ENCODE peak calls at places on chromosomes 5 and 9, in eight cellular contexts. S is ovary, A is caudate nucleus, G is sciatic nerve, B is NCI-H460, U is astrocyte, K is mesothelial cell of epicardium, R is EH. N is an unnamed sample.

GRCh38 chr5:41763096-41763495 is 107.1 kb downstream of the OXCT1 start:
- DNase-seq in U (peak), R (peak), S (no peak), G (no peak), A (no peak), B (no peak), K (no peak), N (no peak)

GRCh38 chr5:75051217-75051751 is 1.1 kb downstream of the GCNT4 start:
- DNase-seq in K (no peak), G (no peak), S (no peak), A (no peak), U (no peak), R (no peak), B (no peak), N (no peak)

GRCh38 chr9:13778486-13779110 is 499.1 kb upstream of the MPDZ start:
- DNase-seq in A (no peak), K (no peak), R (no peak), S (no peak), G (no peak), U (peak), B (no peak), N (no peak)

GRCh38 chr5:176389114-176389768 is 690 bp downstream of the HIGD2A start:
- DNase-seq in K (no peak), S (no peak), R (no peak), A (no peak), U (no peak), G (no peak), B (no peak), N (no peak)

GRCh38 chr5:171309526-171310333 is 682 bp downstream of the TLX3 start:
- DNase-seq in B (no peak), U (no peak), S (no peak), R (no peak), G (no peak), K (no peak), A (no peak), N (peak)

GRCh38 chr9:29078063-29078660 is 1504.9 kb upstream of the C9orf72 start:
- DNase-seq in B (no peak), G (no peak), S (no peak), A (no peak), R (no peak), K (no peak), U (peak), N (no peak)

GRCh38 chr9:93452710-93453046 is 703 bp downstream of the FAM120AOS start:
- DNase-seq in K (no peak), B (no peak), S (peak), U (no peak), A (peak), G (no peak), R (peak), N (no peak)

GRCh38 chr9:128081052-128081451 is 13.0 kb downstream of the SLC25A25 start:
- DNase-seq in K (no peak), S (peak), G (no peak), U (peak), R (peak), B (no peak), A (no peak), N (no peak)

GRCh38 chr9:110602281-110602680 is 22.7 kb upstream of the SVEP1 start:
- DNase-seq in K (no peak), A (no peak), G (no peak), B (no peak), R (peak), U (no peak), S (no peak), N (no peak)

GRCh38 chr5:88660947-88661869 is 221.8 kb downstream of the MEF2C start:
- DNase-seq in K (peak), G (peak), U (peak), R (peak), A (peak), B (peak), S (peak), N (no peak)

GRCh38 chr5:10479226-10479721 is 37.6 kb downstream of the ROPN1L start:
- DNase-seq in K (no peak), S (no peak), B (peak), G (no peak), A (no peak), U (peak), R (peak), N (no peak)

GRCh38 chr9:93427655-93428379 is 23.7 kb upstream of the FAM120A start:
- DNase-seq in B (no peak), G (no peak), U (no peak), A (no peak), S (no peak), R (no peak), K (no peak), N (no peak)

GRCh38 chr5:178113841-178114324 is 551 bp downstream of the N4BP3 start:
- DNase-seq in B (no peak), U (no peak), R (no peak), S (no peak), A (no peak), G (no peak), K (no peak), N (no peak)

GRCh38 chr5:172866802-172867748 is 33.0 kb downstream of the ERGIC1 start:
- DNase-seq in S (peak), R (no peak), K (no peak), G (no peak), B (no peak), A (no peak), U (no peak), N (peak)

GRCh38 chr5:2023196-2023595 is 140.5 kb upstream of the IRX4 start:
- DNase-seq in U (no peak), B (no peak), S (no peak), K (no peak), G (no peak), A (no peak), R (no peak), N (no peak)

GRCh38 chr5:139652788-139653241 is 4.7 kb downstream of the CXXC5 start:
- DNase-seq in B (no peak), S (no peak), R (peak), U (no peak), G (no peak), A (no peak), K (no peak), N (no peak)

GRCh38 chr5:137345396-137345795 is 153.7 kb downstream of the SPOCK1 start:
- DNase-seq in A (no peak), S (no peak), B (no peak), G (no peak), U (no peak), K (no peak), R (no peak), N (no peak)

GRCh38 chr9:1207681-1208080 is 157.5 kb downstream of the DMRT2 start:
- DNase-seq in G (no peak), S (no peak), U (peak), R (peak), K (no peak), B (no peak), A (no peak), N (no peak)

GRCh38 chr5:22926574-22926973 is 73.4 kb upstream of the CDH12 start:
- DNase-seq in R (no peak), G (no peak), K (no peak), A (no peak), U (no peak), S (no peak), B (no peak), N (no peak)

GRCh38 chr9:132804576-132805295 is 73.3 kb downstream of the AK8 start:
- DNase-seq in A (no peak), U (no peak), B (no peak), S (no peak), G (peak), K (no peak), R (no peak), N (no peak)

GRCh38 chr5:171956870-171957501 is 49.5 kb downstream of the FBXW11 start:
- DNase-seq in R (no peak), B (no peak), U (no peak), S (no peak), G (no peak), A (no peak), K (no peak), N (no peak)

GRCh38 chr9:117000834-117001233 is 313.7 kb downstream of the TRIM32 start:
- DNase-seq in K (no peak), G (no peak), R (no peak), U (no peak), A (no peak), B (no peak), S (no peak), N (no peak)

GRCh38 chr5:1511037-1511436 is 12.7 kb downstream of the LPCAT1 start:
- DNase-seq in S (peak), K (peak), B (no peak), R (no peak), A (no peak), G (peak), U (no peak), N (no peak)

GRCh38 chr9:13113751-13114150 is 165.7 kb downstream of the MPDZ start:
- DNase-seq in K (no peak), S (no peak), A (no peak), B (no peak), U (peak), G (no peak), R (peak), N (no peak)

GRCh38 chr5:71946631-71947030 is 160.6 kb upstream of the MAP1B start:
- DNase-seq in K (no peak), B (no peak), S (no peak), G (no peak), R (no peak), A (no peak), U (no peak), N (no peak)

GRCh38 chr9:91060520-91061343 is 259.1 kb downstream of the SYK start:
- DNase-seq in G (peak), S (no peak), K (no peak), A (no peak), R (peak), B (peak), U (peak), N (no peak)

GRCh38 chr5:98333921-98334320 is 439.5 kb upstream of the RGMB start:
- DNase-seq in S (no peak), U (no peak), G (no peak), R (no peak), K (no peak), B (no peak), A (no peak), N (no peak)

GRCh38 chr9:95012902-95013301 is 286.4 kb downstream of the AOPEP start:
- DNase-seq in S (no peak), R (no peak), U (no peak), K (no peak), A (no peak), B (no peak), G (no peak), N (no peak)

GRCh38 chr5:170120576-170120975 is 14.9 kb downstream of the FOXI1 start:
- DNase-seq in K (no peak), S (no peak), A (no peak), R (peak), U (peak), G (no peak), B (no peak), N (peak)

GRCh38 chr5:71894091-71894490 is 175.0 kb downstream of the CARTPT start:
- DNase-seq in A (no peak), R (no peak), K (no peak), U (no peak), S (no peak), G (no peak), B (no peak), N (no peak)

GRCh38 chr5:146466521-146467349 is 19.6 kb downstream of the TCERG1 start:
- DNase-seq in S (no peak), B (peak), U (peak), R (peak), A (no peak), K (no peak), G (no peak), N (no peak)

N was measured in coronary artery.